ENCODE peak calls at places on chromosomes 3 and 15, in seven cellular contexts. One of them, this sample, is unnamed.

GRCh38 chr3:126927846-126928245 is 55.1 kb upstream of the PLXNA1 start:
- DNase-seq in effector memory CD4-positive, alpha-beta T cell: no peak
- DNase-seq in brain microvascular endothelial cell: peak; percentile 47
- DNase-seq in esophagus squamous epithelium: no peak
- DNase-seq in GM23248: no peak
- DNase-seq in AG04449: no peak
- DNase-seq in PC-3: peak; percentile 25
- DNase-seq in this sample: peak; percentile 19

GRCh38 chr3:58521917-58522680 is 14.9 kb downstream of the ACOX2 start:
- DNase-seq in effector memory CD4-positive, alpha-beta T cell: no peak
- DNase-seq in brain microvascular endothelial cell: no peak
- DNase-seq in esophagus squamous epithelium: no peak
- DNase-seq in GM23248: no peak
- DNase-seq in AG04449: no peak
- DNase-seq in PC-3: no peak
- DNase-seq in this sample: peak; percentile 79

GRCh38 chr3:132655471-132655870 is 4.1 kb downstream of the ACAD11 start:
- DNase-seq in effector memory CD4-positive, alpha-beta T cell: no peak
- DNase-seq in brain microvascular endothelial cell: no peak
- DNase-seq in esophagus squamous epithelium: no peak
- DNase-seq in GM23248: no peak
- DNase-seq in AG04449: no peak
- DNase-seq in PC-3: no peak
- DNase-seq in this sample: no peak

GRCh38 chr3:183921096-183921495 is 36.4 kb upstream of the PARL start:
- DNase-seq in effector memory CD4-positive, alpha-beta T cell: no peak
- DNase-seq in brain microvascular endothelial cell: no peak
- DNase-seq in esophagus squamous epithelium: no peak
- DNase-seq in GM23248: no peak
- DNase-seq in AG04449: no peak
- DNase-seq in PC-3: no peak
- DNase-seq in this sample: no peak

GRCh38 chr3:123155471-123156011 is 46.2 kb upstream of the SEC22A start:
- DNase-seq in effector memory CD4-positive, alpha-beta T cell: no peak
- DNase-seq in brain microvascular endothelial cell: no peak
- DNase-seq in esophagus squamous epithelium: no peak
- DNase-seq in GM23248: no peak
- DNase-seq in AG04449: no peak
- DNase-seq in PC-3: no peak
- DNase-seq in this sample: no peak

GRCh38 chr3:175383813-175384212 is 524.7 kb downstream of the NAALADL2 start:
- DNase-seq in effector memory CD4-positive, alpha-beta T cell: no peak
- DNase-seq in brain microvascular endothelial cell: no peak
- DNase-seq in esophagus squamous epithelium: no peak
- DNase-seq in GM23248: peak; percentile 51
- DNase-seq in AG04449: peak; percentile 40
- DNase-seq in PC-3: no peak
- DNase-seq in this sample: no peak

GRCh38 chr15:90838066-90838465 is 30.3 kb upstream of the FURIN start:
- DNase-seq in effector memory CD4-positive, alpha-beta T cell: peak; percentile 77
- DNase-seq in brain microvascular endothelial cell: no peak
- DNase-seq in esophagus squamous epithelium: no peak
- DNase-seq in GM23248: no peak
- DNase-seq in AG04449: no peak
- DNase-seq in PC-3: no peak
- DNase-seq in this sample: peak; percentile 58

GRCh38 chr3:150414273-150414672 is 6.2 kb downstream of the TSC22D2 start:
- DNase-seq in effector memory CD4-positive, alpha-beta T cell: no peak
- DNase-seq in brain microvascular endothelial cell: peak; percentile 53
- DNase-seq in esophagus squamous epithelium: no peak
- DNase-seq in GM23248: peak; percentile 83
- DNase-seq in AG04449: no peak
- DNase-seq in PC-3: peak; percentile 67
- DNase-seq in this sample: no peak

GRCh38 chr3:47024932-47025331 is 45.5 kb downstream of the NBEAL2 start:
- DNase-seq in effector memory CD4-positive, alpha-beta T cell: no peak
- DNase-seq in brain microvascular endothelial cell: peak; percentile 56
- DNase-seq in esophagus squamous epithelium: no peak
- DNase-seq in GM23248: peak; percentile 66
- DNase-seq in AG04449: no peak
- DNase-seq in PC-3: peak; percentile 21
- DNase-seq in this sample: no peak

GRCh38 chr15:57345584-57345983 is 30.7 kb upstream of the CGNL1 start:
- DNase-seq in effector memory CD4-positive, alpha-beta T cell: no peak
- DNase-seq in brain microvascular endothelial cell: no peak
- DNase-seq in esophagus squamous epithelium: no peak
- DNase-seq in GM23248: no peak
- DNase-seq in AG04449: no peak
- DNase-seq in PC-3: peak; percentile 19
- DNase-seq in this sample: peak; percentile 77

GRCh38 chr15:82944038-82944437 is 8.5 kb downstream of the HOMER2 start:
- DNase-seq in effector memory CD4-positive, alpha-beta T cell: no peak
- DNase-seq in brain microvascular endothelial cell: no peak
- DNase-seq in esophagus squamous epithelium: no peak
- DNase-seq in GM23248: no peak
- DNase-seq in AG04449: no peak
- DNase-seq in PC-3: no peak
- DNase-seq in this sample: no peak

GRCh38 chr15:68113273-68113672 is 59.2 kb downstream of the PIAS1 start:
- DNase-seq in effector memory CD4-positive, alpha-beta T cell: no peak
- DNase-seq in brain microvascular endothelial cell: no peak
- DNase-seq in esophagus squamous epithelium: no peak
- DNase-seq in GM23248: peak; percentile 54
- DNase-seq in AG04449: no peak
- DNase-seq in PC-3: no peak
- DNase-seq in this sample: no peak

GRCh38 chr3:8702560-8702959 is 31.0 kb upstream of the CAV3 start:
- DNase-seq in effector memory CD4-positive, alpha-beta T cell: no peak
- DNase-seq in brain microvascular endothelial cell: no peak
- DNase-seq in esophagus squamous epithelium: no peak
- DNase-seq in GM23248: no peak
- DNase-seq in AG04449: no peak
- DNase-seq in PC-3: peak; percentile 23
- DNase-seq in this sample: no peak

GRCh38 chr3:195450731-195451229 is 8.0 kb upstream of the ACAP2 start:
- DNase-seq in effector memory CD4-positive, alpha-beta T cell: no peak
- DNase-seq in brain microvascular endothelial cell: no peak
- DNase-seq in esophagus squamous epithelium: no peak
- DNase-seq in GM23248: peak; percentile 63
- DNase-seq in AG04449: no peak
- DNase-seq in PC-3: no peak
- DNase-seq in this sample: peak; percentile 45

GRCh38 chr3:175103298-175103697 is 244.2 kb downstream of the NAALADL2 start:
- DNase-seq in effector memory CD4-positive, alpha-beta T cell: no peak
- DNase-seq in brain microvascular endothelial cell: no peak
- DNase-seq in esophagus squamous epithelium: no peak
- DNase-seq in GM23248: no peak
- DNase-seq in AG04449: no peak
- DNase-seq in PC-3: peak; percentile 17
- DNase-seq in this sample: no peak

GRCh38 chr15:28096720-28097431 is 2.2 kb downstream of the OCA2 start:
- DNase-seq in effector memory CD4-positive, alpha-beta T cell: no peak
- DNase-seq in brain microvascular endothelial cell: no peak
- DNase-seq in esophagus squamous epithelium: no peak
- DNase-seq in GM23248: peak; percentile 32
- DNase-seq in AG04449: no peak
- DNase-seq in PC-3: no peak
- DNase-seq in this sample: no peak

GRCh38 chr15:72365844-72366243 is 10.0 kb downstream of the HEXA start:
- DNase-seq in effector memory CD4-positive, alpha-beta T cell: no peak
- DNase-seq in brain microvascular endothelial cell: no peak
- DNase-seq in esophagus squamous epithelium: no peak
- DNase-seq in GM23248: no peak
- DNase-seq in AG04449: no peak
- DNase-seq in PC-3: no peak
- DNase-seq in this sample: no peak

GRCh38 chr3:46006646-46007045 is 11.0 kb upstream of the FYCO1 start:
- DNase-seq in effector memory CD4-positive, alpha-beta T cell: no peak
- DNase-seq in brain microvascular endothelial cell: no peak
- DNase-seq in esophagus squamous epithelium: no peak
- DNase-seq in GM23248: peak; percentile 85
- DNase-seq in AG04449: peak; percentile 61
- DNase-seq in PC-3: peak; percentile 80
- DNase-seq in this sample: no peak

GRCh38 chr3:185406127-185406620 is 43.2 kb downstream of the MAP3K13 start:
- DNase-seq in effector memory CD4-positive, alpha-beta T cell: no peak
- DNase-seq in brain microvascular endothelial cell: no peak
- DNase-seq in esophagus squamous epithelium: no peak
- DNase-seq in GM23248: no peak
- DNase-seq in AG04449: no peak
- DNase-seq in PC-3: no peak
- DNase-seq in this sample: no peak

GRCh38 chr3:71681224-71681668 is 44.0 kb downstream of the EIF4E3 start:
- DNase-seq in effector memory CD4-positive, alpha-beta T cell: no peak
- DNase-seq in brain microvascular endothelial cell: peak; percentile 75
- DNase-seq in esophagus squamous epithelium: no peak
- DNase-seq in GM23248: peak; percentile 88
- DNase-seq in AG04449: peak; percentile 17
- DNase-seq in PC-3: peak; percentile 80
- DNase-seq in this sample: peak; percentile 56

GRCh38 chr3:51384145-51384729 is 854 bp upstream of the MANF start:
- DNase-seq in effector memory CD4-positive, alpha-beta T cell: peak; percentile 9
- DNase-seq in brain microvascular endothelial cell: peak; percentile 6
- DNase-seq in esophagus squamous epithelium: no peak
- DNase-seq in GM23248: peak; percentile 66
- DNase-seq in AG04449: no peak
- DNase-seq in PC-3: peak; percentile 22
- DNase-seq in this sample: no peak

GRCh38 chr3:51382947-51383578 is 2.0 kb upstream of the MANF start:
- DNase-seq in effector memory CD4-positive, alpha-beta T cell: no peak
- DNase-seq in brain microvascular endothelial cell: no peak
- DNase-seq in esophagus squamous epithelium: no peak
- DNase-seq in GM23248: no peak
- DNase-seq in AG04449: no peak
- DNase-seq in PC-3: no peak
- DNase-seq in this sample: peak; percentile 58

GRCh38 chr3:51386159-51386851 is 1.2 kb downstream of the MANF start:
- DNase-seq in effector memory CD4-positive, alpha-beta T cell: no peak
- DNase-seq in brain microvascular endothelial cell: no peak
- DNase-seq in esophagus squamous epithelium: no peak
- DNase-seq in GM23248: peak; percentile 37
- DNase-seq in AG04449: no peak
- DNase-seq in PC-3: no peak
- DNase-seq in this sample: no peak

GRCh38 chr3:51385621-51386091 is 565 bp downstream of the MANF start:
- DNase-seq in effector memory CD4-positive, alpha-beta T cell: no peak
- DNase-seq in brain microvascular endothelial cell: no peak
- DNase-seq in esophagus squamous epithelium: no peak
- DNase-seq in GM23248: peak; percentile 47
- DNase-seq in AG04449: no peak
- DNase-seq in PC-3: no peak
- DNase-seq in this sample: no peak

GRCh38 chr3:51384730-51385473 is at the start of gene MANF:
- DNase-seq in effector memory CD4-positive, alpha-beta T cell: peak; percentile 98
- DNase-seq in brain microvascular endothelial cell: peak; percentile 98
- DNase-seq in esophagus squamous epithelium: peak; percentile 87
- DNase-seq in GM23248: peak; percentile 99
- DNase-seq in AG04449: peak; percentile 87
- DNase-seq in PC-3: peak; percentile 98
- DNase-seq in this sample: peak; percentile 98
- H3K4me3 ChIP-seq in effector memory CD4-positive, alpha-beta T cell: peak within 1 kb of the TSS; percentile 95
- H3K4me3 ChIP-seq in brain microvascular endothelial cell: peak within 1 kb of the TSS; percentile 97
- H3K4me3 ChIP-seq in esophagus squamous epithelium: peak within 1 kb of the TSS; percentile 90
- H3K4me3 ChIP-seq in GM23248: peak within 1 kb of the TSS; percentile 98
- H3K4me3 ChIP-seq in AG04449: peak within 1 kb of the TSS; percentile 96
- H3K4me3 ChIP-seq in PC-3: peak within 1 kb of the TSS; percentile 85
- H3K4me3 ChIP-seq in this sample: peak within 1 kb of the TSS; percentile 79

DNA sequence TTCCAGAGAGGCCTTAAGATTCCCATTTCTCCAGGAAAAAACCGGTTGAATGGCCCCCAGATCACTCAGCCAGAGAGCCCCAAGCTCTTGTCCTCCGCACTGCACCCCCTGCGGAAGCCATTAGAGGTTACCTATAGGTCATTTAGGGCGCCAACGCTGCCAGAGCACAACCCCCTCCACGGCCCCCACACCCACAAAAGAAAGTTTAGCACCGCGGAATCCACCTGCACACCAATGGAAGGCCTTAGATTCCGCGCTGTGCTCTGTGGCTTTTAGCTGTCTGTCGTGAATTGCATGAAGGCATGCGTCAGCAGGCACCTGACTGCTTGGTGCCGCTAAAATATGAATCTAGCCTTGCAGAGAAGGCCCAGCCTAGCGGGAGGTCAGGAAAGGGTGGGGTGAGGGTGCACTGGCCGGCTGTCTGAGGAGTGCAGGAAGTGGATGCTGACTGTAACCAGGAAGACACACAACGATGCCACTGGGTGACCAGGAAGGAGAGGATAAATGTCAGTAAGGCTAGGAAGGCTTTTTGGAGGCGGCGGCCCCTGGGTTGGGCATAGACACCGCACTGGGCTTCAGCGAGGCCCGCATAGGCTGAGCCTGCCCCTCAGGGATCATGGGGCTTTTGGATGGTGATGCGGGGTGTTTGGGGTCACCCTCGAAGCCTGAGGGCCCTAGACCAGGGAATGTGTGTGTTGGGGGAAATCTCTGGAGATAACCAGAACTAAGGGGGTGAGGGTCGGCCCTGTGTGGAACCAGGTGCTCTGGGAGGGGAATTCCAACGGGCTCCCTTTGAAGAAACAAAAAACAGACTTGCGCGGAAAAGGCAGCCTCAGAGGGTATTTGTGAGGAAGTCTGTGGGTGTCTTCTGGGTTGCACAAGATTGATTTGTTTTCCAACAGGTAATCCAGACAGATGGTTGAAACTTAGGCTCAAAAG is 964 bp upstream of the NUP210 start:
- DNase-seq in effector memory CD4-positive, alpha-beta T cell: peak; percentile 77
- DNase-seq in brain microvascular endothelial cell: no peak
- DNase-seq in esophagus squamous epithelium: peak; percentile 24
- DNase-seq in GM23248: no peak
- DNase-seq in AG04449: no peak
- DNase-seq in PC-3: no peak
- DNase-seq in this sample: no peak
- H3K4me3 ChIP-seq in effector memory CD4-positive, alpha-beta T cell: peak overlapping the region; percentile 70
- H3K4me3 ChIP-seq in brain microvascular endothelial cell: no peak overlapping the region
- H3K4me3 ChIP-seq in esophagus squamous epithelium: peak overlapping the region; percentile 41
- H3K4me3 ChIP-seq in GM23248: no peak overlapping the region
- H3K4me3 ChIP-seq in AG04449: no peak overlapping the region
- H3K4me3 ChIP-seq in PC-3: peak overlapping the region; percentile 64
- H3K4me3 ChIP-seq in this sample: peak overlapping the region; percentile 48

GRCh38 chr3:189099031-189099471 is 72.7 kb upstream of the TPRG1 start:
- DNase-seq in effector memory CD4-positive, alpha-beta T cell: no peak
- DNase-seq in brain microvascular endothelial cell: no peak
- DNase-seq in esophagus squamous epithelium: no peak
- DNase-seq in GM23248: peak; percentile 48
- DNase-seq in AG04449: no peak
- DNase-seq in PC-3: no peak
- DNase-seq in this sample: no peak
- H3K4me3 ChIP-seq in effector memory CD4-positive, alpha-beta T cell: no peak overlapping the region
- H3K4me3 ChIP-seq in brain microvascular endothelial cell: no peak overlapping the region
- H3K4me3 ChIP-seq in esophagus squamous epithelium: no peak overlapping the region
- H3K4me3 ChIP-seq in GM23248: peak overlapping the region; percentile 37
- H3K4me3 ChIP-seq in AG04449: no peak overlapping the region
- H3K4me3 ChIP-seq in PC-3: no peak overlapping the region
- H3K4me3 ChIP-seq in this sample: no peak overlapping the region

DNA sequence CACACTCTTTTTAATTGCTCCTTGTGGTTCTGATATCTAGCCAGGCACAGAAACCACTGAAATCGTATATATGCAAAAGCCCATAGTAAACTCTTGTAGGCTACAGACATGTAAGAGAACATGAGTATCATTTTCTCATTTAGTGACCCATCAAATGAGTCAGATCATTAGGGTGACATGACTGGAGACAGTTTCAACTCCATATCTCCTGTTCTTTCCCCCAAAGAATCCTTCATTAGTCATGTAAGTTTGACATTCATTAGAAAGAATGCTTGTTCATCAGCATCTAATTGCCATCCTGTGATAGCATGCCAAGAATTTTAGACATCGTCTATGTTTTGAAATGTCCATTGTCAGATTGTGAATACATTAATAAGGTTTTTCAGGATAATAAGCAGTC is 264.9 kb upstream of the TPM1 start:
- DNase-seq in effector memory CD4-positive, alpha-beta T cell: no peak
- DNase-seq in brain microvascular endothelial cell: no peak
- DNase-seq in esophagus squamous epithelium: no peak
- DNase-seq in GM23248: peak; percentile 64
- DNase-seq in AG04449: no peak
- DNase-seq in PC-3: peak; percentile 14
- DNase-seq in this sample: no peak
- H3K4me3 ChIP-seq in effector memory CD4-positive, alpha-beta T cell: no peak overlapping the region
- H3K4me3 ChIP-seq in brain microvascular endothelial cell: no peak overlapping the region
- H3K4me3 ChIP-seq in esophagus squamous epithelium: no peak overlapping the region
- H3K4me3 ChIP-seq in GM23248: no peak overlapping the region
- H3K4me3 ChIP-seq in AG04449: no peak overlapping the region
- H3K4me3 ChIP-seq in PC-3: no peak overlapping the region
- H3K4me3 ChIP-seq in this sample: no peak overlapping the region

This sample was measured in WERI-Rb-1.